ENCODE peak calls at places on chromosomes 6 and 20, in seven cellular contexts. N is NCI-H774; H is activated gamma-delta T cell treated with Interleukin-2 at 50 U/mL for 16 hours; P is stimulated activated CD8-positive, alpha-beta memory T cell treated with anti-CD3 and anti-CD28 coated beads, Interleukin-15, amount 100 ng/mL, for 24 hours; M is fibroblast of lung; E is heart right ventricle; O is kidney tubule cell. C is an unnamed sample.

GRCh38 chr20:34938466-34939163 is 17.0 kb downstream of the GSS start:
- DNase-seq in E (peak), O (no peak), N (no peak), P (no peak), M (no peak), H (no peak), C (peak)

GRCh38 chr6:45616209-45616608 is 238.5 kb upstream of the SUPT3H start:
- DNase-seq in M (no peak), P (no peak), N (no peak), H (no peak), O (no peak), E (no peak), C (no peak)

GRCh38 chr20:60583741-60584140 is 625.5 kb downstream of the CDH26 start:
- DNase-seq in E (no peak), P (no peak), N (no peak), O (no peak), H (no peak), M (peak), C (no peak)

GRCh38 chr6:24719125-24719931 is at the start of gene C6orf62:
- DNase-seq in N (no peak), P (peak), O (peak), H (peak), E (no peak), M (peak), C (peak)

GRCh38 chr6:22062807-22063408 is 233.9 kb downstream of the PRL start:
- DNase-seq in E (no peak), N (no peak), H (peak), M (no peak), O (peak), P (no peak), C (peak)

GRCh38 chr20:29079769-29080690 is 2177.4 kb upstream of the DEFB115 start:
- DNase-seq in H (no peak), N (no peak), O (no peak), E (peak), P (no peak), M (peak), C (no peak)

GRCh38 chr6:30767158-30767943 is 23.0 kb upstream of the IER3 start:
- DNase-seq in H (no peak), O (no peak), E (no peak), P (no peak), M (no peak), N (no peak), C (no peak)

GRCh38 chr20:19411811-19412210 is 199.4 kb downstream of the SLC24A3 start:
- DNase-seq in M (no peak), N (no peak), O (no peak), P (no peak), H (no peak), E (no peak), C (no peak)

GRCh38 chr20:420169-420620 is 12.1 kb downstream of the RBCK1 start:
- DNase-seq in P (no peak), H (no peak), O (no peak), E (no peak), M (no peak), N (no peak), C (no peak)

GRCh38 chr6:119541132-119541905 is 191.8 kb upstream of the MAN1A1 start:
- DNase-seq in O (peak), P (no peak), M (peak), E (no peak), N (no peak), H (no peak), C (no peak)

GRCh38 chr6:129251669-129252376 is 368.9 kb downstream of the LAMA2 start:
- DNase-seq in N (peak), O (peak), P (no peak), E (no peak), M (peak), H (peak), C (no peak)

C was measured in CD14-positive monocyte.